ENCODE peak calls at places on chromosomes 6 and 20, in nine cellular contexts. C is NCI-H1105 treated with DMSO at 0.1 percent for 48 hours, J is LoVo, O is HAP-1, M is NCI-H460, L is RKO, W is heart left ventricle, Y is HS-5, T is hippocampal formation. H is an unnamed sample.

GRCh38 chr20:17803765-17804164 is 104.0 kb downstream of the BANF2 start:
- DNase-seq in C (no peak), J (no peak), O (no peak), M (no peak), L (no peak), W (no peak), Y (no peak), T (no peak), H (no peak)

GRCh38 chr6:89297695-89298351 is 17.3 kb downstream of the GABRR2 start:
- DNase-seq in C (no peak), J (peak; percentile 94), O (peak; percentile 92), M (peak; percentile 66), L (peak; percentile 97), W (peak; percentile 79), Y (peak; percentile 96), T (no peak), H (no peak)

GRCh38 chr6:71393471-71393870 is 104.9 kb downstream of the OGFRL1 start:
- DNase-seq in C (no peak), J (no peak), O (no peak), M (peak; percentile 81), L (peak; percentile 3), W (no peak), Y (peak; percentile 46), T (no peak), H (no peak)

GRCh38 chr6:116362287-116362686 is 8.5 kb upstream of the DSE start:
- DNase-seq in C (no peak), J (no peak), O (no peak), M (no peak), L (no peak), W (no peak), Y (no peak), T (no peak), H (no peak)

GRCh38 chr6:56040271-56040670 is 164.9 kb upstream of the BMP5 start:
- DNase-seq in C (no peak), J (no peak), O (no peak), M (no peak), L (no peak), W (no peak), Y (peak; percentile 30), T (no peak), H (no peak)

GRCh38 chr20:23244207-23244915 is 106.2 kb upstream of the NXT1 start:
- DNase-seq in C (no peak), J (no peak), O (no peak), M (no peak), L (no peak), W (no peak), Y (no peak), T (no peak), H (no peak)

GRCh38 chr6:158226655-158227512 is 58.7 kb downstream of the GTF2H5 start:
- DNase-seq in C (no peak), J (no peak), O (no peak), M (no peak), L (no peak), W (no peak), Y (no peak), T (no peak), H (no peak)

GRCh38 chr6:99850841-99851240 is 143.2 kb downstream of the MCHR2 start:
- DNase-seq in C (no peak), J (no peak), O (no peak), M (no peak), L (no peak), W (no peak), Y (no peak), T (no peak), H (no peak)

GRCh38 chr6:96184798-96185197 is 169.0 kb downstream of the FUT9 start:
- DNase-seq in C (no peak), J (no peak), O (peak; percentile 93), M (no peak), L (no peak), W (no peak), Y (no peak), T (no peak), H (no peak)

GRCh38 chr6:31659649-31660223 is 842 bp downstream of the C6orf47 start:
- DNase-seq in C (no peak), J (no peak), O (no peak), M (no peak), L (no peak), W (no peak), Y (no peak), T (no peak), H (no peak)

GRCh38 chr6:21972516-21972915 is 324.3 kb downstream of the PRL start:
- DNase-seq in C (no peak), J (no peak), O (no peak), M (no peak), L (no peak), W (no peak), Y (no peak), T (no peak), H (no peak)

GRCh38 chr6:47698342-47698787 is at the start of gene ADGRF4:
- DNase-seq in C (no peak), J (peak; percentile 82), O (no peak), M (peak; percentile 23), L (peak; percentile 2), W (no peak), Y (peak; percentile 75), T (no peak), H (no peak)

GRCh38 chr6:112253842-112254816 is at the start of gene LAMA4:
- DNase-seq in C (peak; percentile 48), J (peak; percentile 28), O (peak; percentile 65), M (peak; percentile 6), L (no peak), W (peak; percentile 76), Y (no peak), T (peak; percentile 17), H (no peak)

GRCh38 chr20:64080013-64080812 is at the start of gene OPRL1:
- DNase-seq in C (no peak), J (no peak), O (peak; percentile 1), M (no peak), L (peak; percentile 58), W (no peak), Y (no peak), T (no peak), H (no peak)

H was measured in NCI-H1930.